ENCODE peak calls at places on chromosomes 1 and 21, in eight cellular contexts. R is Peyer's patch; V is HFFc6; B is T-helper 17 cell; U is MM.1S; Q is CD4-positive, alpha-beta T cell; O is stimulated activated CD8-positive, alpha-beta memory T cell treated with anti-CD3 and anti-CD28 coated beads, Interleukin-4, amount 100 ng/mL, for 1 hour; G is amygdala. L is an unnamed sample.

GRCh38 chr1:23745515-23745914 is 2.2 kb downstream of the ELOA start:
- DNase-seq in G (no peak), B (no peak), V (peak), Q (no peak), O (no peak), U (peak), R (no peak), L (no peak)

GRCh38 chr1:214228976-214229375 is 52.0 kb upstream of the SMYD2 start:
- DNase-seq in B (no peak), Q (no peak), G (no peak), R (no peak), U (no peak), V (no peak), O (no peak), L (no peak)

GRCh38 chr1:27527857-27528700 is 38.1 kb upstream of the WASF2 start:
- DNase-seq in U (peak), V (no peak), O (no peak), B (peak), G (no peak), R (peak), Q (peak), L (peak)

GRCh38 chr1:109162626-109163025 is 48.7 kb downstream of the ELAPOR1 start:
- DNase-seq in G (no peak), R (no peak), Q (no peak), U (no peak), B (no peak), O (no peak), V (no peak), L (no peak)

GRCh38 chr1:199242601-199243000 is 603.8 kb downstream of the PTPRC start:
- DNase-seq in V (no peak), Q (no peak), B (no peak), O (no peak), U (no peak), G (no peak), R (no peak), L (no peak)

GRCh38 chr1:178241837-178242236 is 147.9 kb downstream of the RASAL2 start:
- DNase-seq in B (no peak), G (no peak), U (no peak), O (no peak), R (no peak), V (no peak), Q (no peak), L (no peak)

GRCh38 chr1:235025422-235025984 is 103.1 kb downstream of the TOMM20 start:
- DNase-seq in V (no peak), B (no peak), Q (no peak), R (no peak), G (no peak), U (no peak), O (no peak), L (no peak)

GRCh38 chr1:982765-983436 is 1.0 kb upstream of the PERM1 start:
- DNase-seq in O (no peak), V (no peak), B (no peak), R (no peak), U (no peak), G (no peak), Q (no peak), L (no peak)

GRCh38 chr21:46402421-46402820 is 56.3 kb upstream of the DIP2A start:
- DNase-seq in B (no peak), U (no peak), O (no peak), V (no peak), R (no peak), Q (no peak), G (no peak), L (peak)

GRCh38 chr1:99645199-99645598 is 714 bp upstream of the PALMD start:
- DNase-seq in R (no peak), Q (no peak), B (no peak), G (no peak), O (no peak), V (no peak), U (no peak), L (no peak)

GRCh38 chr1:64578270-64578973 is 108.5 kb downstream of the CACHD1 start:
- DNase-seq in O (no peak), U (no peak), G (no peak), V (no peak), Q (no peak), B (no peak), R (no peak), L (no peak)

GRCh38 chr21:14523234-14523633 is 22.9 kb downstream of the SAMSN1 start:
- DNase-seq in B (no peak), Q (no peak), O (no peak), V (no peak), R (no peak), G (no peak), U (peak), L (no peak)

GRCh38 chr1:183967914-183968313 is 69.6 kb downstream of the COLGALT2 start:
- DNase-seq in B (no peak), R (no peak), G (no peak), Q (no peak), U (no peak), O (no peak), V (no peak), L (no peak)

GRCh38 chr1:37808369-37809319 is 636 bp upstream of the YRDC start:
- DNase-seq in V (peak), O (no peak), G (peak), U (peak), R (peak), Q (no peak), B (no peak), L (peak)

GRCh38 chr1:247385283-247385682 is 30.7 kb upstream of the NLRP3 start:
- DNase-seq in O (no peak), Q (no peak), R (no peak), B (no peak), U (no peak), V (peak), G (no peak), L (no peak)

GRCh38 chr21:14581902-14582457 is 35.9 kb upstream of the SAMSN1 start:
- DNase-seq in B (no peak), G (no peak), Q (no peak), R (no peak), U (no peak), O (no peak), V (no peak), L (no peak)

GRCh38 chr1:243731301-243731891 is 118.6 kb downstream of the AKT3 start:
- DNase-seq in O (no peak), V (no peak), U (no peak), G (peak), Q (no peak), R (no peak), B (no peak), L (no peak)

GRCh38 chr1:182185822-182186756 is 124.6 kb upstream of the ZNF648 start:
- DNase-seq in B (no peak), Q (no peak), U (no peak), R (no peak), G (no peak), V (peak), O (no peak), L (no peak)

GRCh38 chr1:95547000-95547399 is 313.0 kb downstream of the RWDD3 start:
- DNase-seq in B (no peak), G (no peak), R (no peak), O (no peak), Q (no peak), V (no peak), U (no peak), L (no peak)

GRCh38 chr1:245810789-245811337 is 656.1 kb downstream of the KIF26B start:
- DNase-seq in U (no peak), Q (no peak), R (no peak), O (no peak), B (no peak), G (no peak), V (no peak), L (no peak)

GRCh38 chr21:38984568-38984967 is 178.8 kb downstream of the ETS2 start:
- DNase-seq in U (no peak), Q (no peak), R (no peak), G (no peak), V (no peak), B (no peak), O (no peak), L (no peak)

GRCh38 chr1:161198206-161198876 is 513 bp downstream of the ADAMTS4 start:
- DNase-seq in V (peak), O (no peak), B (no peak), R (no peak), Q (no peak), U (no peak), G (no peak), L (peak)